ENCODE peak calls at places on chromosome 2, in four cellular contexts. M is H1, I is PC-3, L is SK-N-MC. Z is an unnamed sample.

GRCh38 chr2:77469086-77469485 is 53.1 kb downstream of the LRRTM4 start:
- DNase-seq in M (no peak), I (no peak), L (no peak), Z (no peak)

GRCh38 chr2:58097025-58097424 is 50.4 kb downstream of the VRK2 start:
- DNase-seq in M (no peak), I (no peak), L (no peak), Z (no peak)

GRCh38 chr2:97914691-97915213 is 81.0 kb downstream of the TMEM131 start:
- DNase-seq in M (no peak), I (no peak), L (no peak), Z (no peak)

GRCh38 chr2:46167406-46167805 is 129.8 kb upstream of the EPAS1 start:
- DNase-seq in M (no peak), I (no peak), L (no peak), Z (no peak)

GRCh38 chr2:178238750-178239149 is 44.4 kb downstream of the OSBPL6 start:
- DNase-seq in M (no peak), I (no peak), L (no peak), Z (no peak)

GRCh38 chr2:203802277-203803045 is 65.1 kb upstream of the CTLA4 start:
- DNase-seq in M (no peak), I (no peak), L (no peak), Z (no peak)

GRCh38 chr2:69171070-69171811 is 158.3 kb downstream of the ANTXR1 start:
- DNase-seq in M (no peak), I (peak; percentile 46), L (no peak), Z (no peak)

GRCh38 chr2:240024766-240025165 is 376 bp downstream of the NDUFA10 start:
- DNase-seq in M (no peak), I (no peak), L (no peak), Z (no peak)

GRCh38 chr2:101063753-101064502 is 61.8 kb downstream of the RPL31 start:
- DNase-seq in M (no peak), I (peak; percentile 35), L (no peak), Z (no peak)

GRCh38 chr2:224802407-224802806 is 86.2 kb upstream of the CCDC195 start:
- DNase-seq in M (no peak), I (peak; percentile 11), L (no peak), Z (peak; percentile 81)

GRCh38 chr2:166127217-166128155 is at the start of gene SCN1A:
- DNase-seq in M (no peak), I (peak; percentile 81), L (peak; percentile 50), Z (peak; percentile 67)

GRCh38 chr2:174442546-174443510 is 44.0 kb downstream of the GPR155 start:
- DNase-seq in M (no peak), I (peak; percentile 89), L (no peak), Z (peak; percentile 48)

GRCh38 chr2:219460424-219460926 is 25.8 kb downstream of the SPEG start:
- DNase-seq in M (no peak), I (no peak), L (no peak), Z (peak; percentile 92)

GRCh38 chr2:20447437-20448245 is 767 bp downstream of the RHOB start:
- DNase-seq in M (no peak), I (peak; percentile 44), L (no peak), Z (peak; percentile 74)

GRCh38 chr2:54422072-54422581 is 34.0 kb upstream of the SPTBN1 start:
- DNase-seq in M (no peak), I (no peak), L (no peak), Z (no peak)

GRCh38 chr2:174729797-174730529 is 34.3 kb downstream of the CHRNA1 start:
- DNase-seq in M (peak; percentile 29), I (no peak), L (no peak), Z (peak; percentile 70)

GRCh38 chr2:75498907-75499306 is 61.8 kb downstream of the EVA1A start:
- DNase-seq in M (no peak), I (no peak), L (no peak), Z (no peak)

GRCh38 chr2:54396107-54396506 is 60.0 kb upstream of the SPTBN1 start:
- DNase-seq in M (no peak), I (peak; percentile 31), L (no peak), Z (no peak)

GRCh38 chr2:12321017-12321641 is 395.6 kb upstream of the TRIB2 start:
- DNase-seq in M (no peak), I (peak; percentile 87), L (no peak), Z (no peak)

GRCh38 chr2:226431301-226431955 is 368.2 kb downstream of the IRS1 start:
- DNase-seq in M (no peak), I (peak; percentile 64), L (peak; percentile 91), Z (no peak)

GRCh38 chr2:74735544-74735943 is 81.5 kb downstream of the SEMA4F start:
- DNase-seq in M (peak; percentile 23), I (peak; percentile 34), L (no peak), Z (no peak)

GRCh38 chr2:128202791-128203190 is 111.8 kb downstream of the UGGT1 start:
- DNase-seq in M (no peak), I (peak; percentile 6), L (no peak), Z (no peak)

GRCh38 chr2:111919794-111920608 is 21.6 kb downstream of the MERTK start:
- DNase-seq in M (no peak), I (peak; percentile 70), L (no peak), Z (peak; percentile 36)

GRCh38 chr2:26276488-26276887 is 31.7 kb downstream of the HADHB start:
- DNase-seq in M (no peak), I (no peak), L (no peak), Z (no peak)
- H3K27ac ChIP-seq in M (no peak overlapping the region), I (no peak overlapping the region), L (no peak overlapping the region), Z (no peak overlapping the region)

DNA sequence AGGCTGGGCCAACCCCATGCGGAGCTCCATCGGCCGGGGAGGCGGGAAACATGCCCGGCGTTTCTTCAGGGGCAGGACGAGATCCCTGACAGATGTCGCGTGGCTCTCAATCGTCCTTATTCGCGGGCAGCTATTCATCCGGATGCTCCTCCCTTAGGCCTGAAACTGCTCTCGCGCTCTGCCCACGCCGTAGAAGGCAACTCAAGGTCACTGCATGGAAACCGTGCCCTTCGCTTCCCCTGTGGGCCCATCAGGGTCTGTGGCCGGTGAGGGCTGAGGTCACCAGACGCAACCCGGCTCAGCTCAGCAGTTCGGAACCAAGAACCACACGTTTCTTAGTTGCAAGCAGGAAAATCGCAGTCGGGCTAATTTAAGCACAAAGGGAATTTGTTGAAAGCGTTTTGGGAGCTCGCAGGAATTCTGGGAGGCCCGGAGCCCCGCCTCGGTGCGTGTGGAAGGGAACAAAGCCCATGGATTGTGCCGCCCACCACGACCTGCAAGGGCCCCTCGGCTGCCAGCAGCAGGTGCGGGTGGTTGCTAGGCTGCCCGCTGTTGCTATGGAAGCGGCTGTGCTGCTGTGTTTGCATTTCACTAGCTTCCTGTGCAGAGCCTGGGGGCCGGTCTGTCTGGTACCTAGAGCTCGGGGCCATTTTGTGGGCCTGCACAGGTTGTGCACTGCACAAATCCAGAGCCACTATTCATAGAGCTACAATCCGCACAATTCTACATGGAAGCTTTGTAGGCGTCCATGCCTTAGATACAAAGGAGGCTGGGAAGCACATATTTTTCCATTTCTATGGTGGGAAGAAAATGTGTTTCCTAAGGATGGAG is 6.1 kb upstream of the ALLC start:
- DNase-seq in M (peak; percentile 70), I (peak; percentile 6), L (no peak), Z (peak; percentile 78)
- H3K9ac ChIP-seq in M (peak overlapping the region; percentile 86), I (no peak overlapping the region), L (no peak overlapping the region), Z (no peak overlapping the region)

GRCh38 chr2:9375857-9376428 is 47.4 kb downstream of the ITGB1BP1 start:
- DNase-seq in M (no peak), I (no peak), L (no peak), Z (no peak)

GRCh38 chr2:9377461-9378097 is 45.7 kb downstream of the ITGB1BP1 start:
- DNase-seq in M (no peak), I (no peak), L (no peak), Z (no peak)

GRCh38 chr2:9379372-9379725 is 44.0 kb downstream of the ITGB1BP1 start:
- DNase-seq in M (no peak), I (no peak), L (no peak), Z (no peak)

GRCh38 chr2:9380702-9381628 is 42.4 kb downstream of the ITGB1BP1 start:
- DNase-seq in M (no peak), I (peak; percentile 97), L (no peak), Z (peak; percentile 43)

GRCh38 chr2:9378433-9379371 is 44.6 kb downstream of the ITGB1BP1 start:
- DNase-seq in M (no peak), I (peak; percentile 72), L (no peak), Z (peak; percentile 71)
- H3K27ac ChIP-seq in M (no peak overlapping the region), I (peak overlapping the region; percentile 89), L (no peak overlapping the region), Z (no peak overlapping the region)

GRCh38 chr2:120934891-120935338 is 199.2 kb downstream of the GLI2 start:
- DNase-seq in M (no peak), I (peak; percentile 98), L (no peak), Z (no peak)

GRCh38 chr2:120937736-120938131 is 202.1 kb downstream of the GLI2 start:
- DNase-seq in M (no peak), I (no peak), L (no peak), Z (no peak)

GRCh38 chr2:120935339-120936313 is 200.0 kb downstream of the GLI2 start:
- DNase-seq in M (no peak), I (peak; percentile 92), L (no peak), Z (no peak)

GRCh38 chr2:120938132-120938771 is 202.6 kb downstream of the GLI2 start:
- DNase-seq in M (no peak), I (no peak), L (no peak), Z (no peak)

GRCh38 chr2:120936476-120937334 is 201.0 kb downstream of the GLI2 start:
- DNase-seq in M (no peak), I (no peak), L (no peak), Z (no peak)
- H3K9ac ChIP-seq in M (no peak overlapping the region), I (no peak overlapping the region), L (no peak overlapping the region), Z (no peak overlapping the region)

GRCh38 chr2:229410946-229411345 is 139.9 kb upstream of the PID1 start:
- DNase-seq in M (no peak), I (peak; percentile 61), L (no peak), Z (no peak)

GRCh38 chr2:229408356-229408755 is 137.3 kb upstream of the PID1 start:
- DNase-seq in M (no peak), I (peak; percentile 96), L (peak; percentile 81), Z (no peak)

GRCh38 chr2:229409751-229410181 is 138.7 kb upstream of the PID1 start:
- DNase-seq in M (no peak), I (peak; percentile 63), L (no peak), Z (no peak)

GRCh38 chr2:229408982-229409381 is 137.9 kb upstream of the PID1 start:
- DNase-seq in M (no peak), I (peak; percentile 5), L (no peak), Z (no peak)

GRCh38 chr2:229410312-229410711 is 139.2 kb upstream of the PID1 start:
- DNase-seq in M (no peak), I (no peak), L (no peak), Z (no peak)
- H3K27ac ChIP-seq in M (no peak overlapping the region), I (peak overlapping the region; percentile 99), L (no peak overlapping the region), Z (no peak overlapping the region)

GRCh38 chr2:95018301-95018700 is 7.2 kb upstream of the MAL start:
- DNase-seq in M (no peak), I (no peak), L (no peak), Z (no peak)
- H3K9ac ChIP-seq in M (no peak overlapping the region), I (no peak overlapping the region), L (no peak overlapping the region), Z (no peak overlapping the region)

GRCh38 chr2:217223222-217223930 is 363.5 kb upstream of the TNP1 start:
- DNase-seq in M (no peak), I (peak; percentile 92), L (no peak), Z (no peak)
- H3K27ac ChIP-seq in M (no peak overlapping the region), I (peak overlapping the region; percentile 87), L (no peak overlapping the region), Z (no peak overlapping the region)

Z was measured in endodermal cell.